ENCODE peak calls at places on chromosomes 6 and 20, in ten cellular contexts. X, T, A, C, S, D, Q, G, K and V are unnamed samples.

GRCh38 chr6:154232013-154232920 is 124.3 kb downstream of the IPCEF1 start:
- DNase-seq in Q (no peak), D (no peak), S (peak; percentile 62), X (peak; percentile 12), T (no peak), G (no peak), A (no peak), C (no peak), K (peak; percentile 39), V (no peak)

GRCh38 chr6:158021376-158021775 is 39.7 kb downstream of the SYNJ2 start:
- DNase-seq in K (no peak), Q (no peak), X (no peak), D (no peak), C (no peak), S (no peak), T (peak; percentile 72), G (peak; percentile 5), A (no peak), V (no peak)

GRCh38 chr6:75815756-75816155 is 66.7 kb downstream of the MYO6 start:
- DNase-seq in D (no peak), S (no peak), Q (no peak), C (no peak), G (no peak), A (no peak), K (no peak), X (no peak), T (no peak), V (no peak)

GRCh38 chr6:38806271-38806670 is 91.2 kb downstream of the DNAH8 start:
- DNase-seq in G (no peak), S (no peak), X (no peak), C (no peak), T (no peak), Q (no peak), A (no peak), K (no peak), D (no peak), V (peak; percentile 25)

GRCh38 chr20:18052856-18053255 is 4.9 kb downstream of the OVOL2 start:
- DNase-seq in K (no peak), D (no peak), Q (no peak), A (no peak), C (no peak), T (no peak), G (no peak), X (peak; percentile 82), S (peak; percentile 12), V (no peak)

GRCh38 chr6:99119109-99120031 is 171.6 kb upstream of the FBXL4 start:
- DNase-seq in X (peak; percentile 65), T (no peak), Q (peak; percentile 23), C (no peak), G (no peak), K (peak; percentile 49), S (peak; percentile 56), D (no peak), A (no peak), V (peak; percentile 75)

GRCh38 chr20:25056601-25057233 is 1.2 kb downstream of the ACSS1 start:
- DNase-seq in A (peak; percentile 78), S (no peak), K (no peak), X (no peak), T (peak; percentile 94), G (peak; percentile 54), Q (no peak), C (no peak), D (peak; percentile 35), V (no peak)

GRCh38 chr20:16069416-16070010 is 503.7 kb downstream of the KIF16B start:
- DNase-seq in A (no peak), C (no peak), S (no peak), G (no peak), Q (no peak), D (no peak), T (no peak), X (no peak), K (no peak), V (no peak)

GRCh38 chr6:34602318-34603111 is 46.4 kb upstream of the SPDEF start:
- DNase-seq in X (no peak), S (peak; percentile 48), A (no peak), T (no peak), D (no peak), Q (no peak), K (no peak), G (no peak), C (no peak), V (no peak)

GRCh38 chr20:20711413-20711812 is 1.0 kb downstream of the RALGAPA2 start:
- DNase-seq in S (peak; percentile 4), K (no peak), G (no peak), T (peak; percentile 77), D (no peak), X (no peak), C (no peak), Q (no peak), A (no peak), V (no peak)

GRCh38 chr6:10338151-10338550 is 76.7 kb downstream of the TFAP2A start:
- DNase-seq in S (no peak), C (no peak), T (no peak), D (no peak), K (no peak), A (no peak), Q (no peak), X (no peak), G (no peak), V (no peak)

GRCh38 chr6:121506761-121507754 is 71.6 kb downstream of the GJA1 start:
- DNase-seq in X (peak; percentile 28), T (no peak), A (no peak), D (no peak), G (no peak), C (no peak), S (peak; percentile 80), Q (no peak), K (peak; percentile 52), V (no peak)

GRCh38 chr6:159973951-159974350 is 5.1 kb downstream of the IGF2R start:
- DNase-seq in C (no peak), X (peak; percentile 80), D (no peak), A (no peak), Q (no peak), K (peak; percentile 70), T (no peak), S (peak; percentile 85), G (no peak), V (no peak)

GRCh38 chr6:130853555-130854183 is 26.5 kb downstream of the SMLR1 start:
- DNase-seq in S (peak; percentile 14), A (no peak), K (no peak), X (no peak), D (no peak), Q (no peak), C (no peak), G (no peak), T (no peak), V (no peak)

GRCh38 chr20:18632196-18632789 is 44.4 kb downstream of the DTD1 start:
- DNase-seq in A (no peak), X (peak; percentile 63), G (peak; percentile 44), T (peak; percentile 87), K (peak; percentile 71), C (no peak), D (peak; percentile 61), S (peak; percentile 31), Q (peak; percentile 82), V (peak; percentile 86)

DNA sequence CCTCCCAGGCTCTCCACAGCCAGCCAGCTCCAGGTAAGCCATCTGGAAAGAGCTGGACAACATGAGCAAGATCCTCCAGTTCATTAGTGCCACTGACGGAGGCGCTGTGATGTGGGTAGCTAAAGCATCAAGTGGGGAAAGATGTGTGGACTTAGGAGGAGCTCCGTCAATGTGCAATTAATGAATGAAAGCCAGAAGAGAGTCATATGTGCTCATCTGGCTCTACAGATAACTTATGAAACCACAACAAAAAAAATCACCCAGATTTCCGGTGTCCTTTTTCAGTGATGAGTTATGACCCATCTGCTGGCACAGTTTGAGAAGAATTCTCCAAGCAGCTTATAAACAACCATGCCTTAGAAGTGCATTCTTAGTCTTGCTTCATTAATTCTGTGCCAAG is 311.7 kb upstream of the PLCB4 start:
- DNase-seq in G (no peak), K (peak; percentile 69), Q (no peak), S (no peak), T (no peak), A (no peak), X (peak; percentile 76), D (no peak), C (no peak), V (no peak)
- TF ChIP-seq CTCF in G (no peak), K (no peak), Q (no peak), S (no peak), T (no peak), A (no peak), X (no peak), D (no peak), C (no peak), V (no peak)

GRCh38 chr6:12603711-12604049 is 112.9 kb upstream of the PHACTR1 start:
- DNase-seq in A (no peak), K (no peak), T (no peak), Q (no peak), G (no peak), X (no peak), C (no peak), D (no peak), S (no peak), V (no peak)
- TF ChIP-seq CTCF in A (no peak), K (no peak), T (no peak), Q (no peak), G (no peak), X (no peak), C (no peak), D (peak; percentile 15), S (no peak), V (no peak)

GRCh38 chr6:116113386-116113785 is 12.5 kb downstream of the COL10A1 start:
- DNase-seq in C (no peak), A (no peak), D (no peak), Q (no peak), S (no peak), G (no peak), K (no peak), T (no peak), X (no peak), V (no peak)

GRCh38 chr6:116115781-116116180 is 10.2 kb downstream of the COL10A1 start:
- DNase-seq in C (no peak), D (no peak), X (no peak), T (no peak), G (no peak), K (peak; percentile 18), Q (no peak), A (no peak), S (no peak), V (no peak)

GRCh38 chr6:116106146-116106545 is 5.5 kb downstream of the NT5DC1 start:
- DNase-seq in G (no peak), D (no peak), C (no peak), X (no peak), Q (no peak), K (peak; percentile 34), T (no peak), S (no peak), A (no peak), V (no peak)

GRCh38 chr6:116108836-116109235 is 8.2 kb downstream of the NT5DC1 start:
- DNase-seq in K (no peak), G (no peak), Q (peak; percentile 62), T (no peak), D (no peak), S (no peak), X (no peak), C (no peak), A (no peak), V (no peak)

GRCh38 chr6:116111552-116112528 is 11.2 kb downstream of the NT5DC1 start:
- DNase-seq in Q (peak; percentile 63), D (no peak), G (no peak), S (peak; percentile 59), T (no peak), A (no peak), C (no peak), K (peak; percentile 42), X (peak; percentile 63), V (peak; percentile 66)
- TF ChIP-seq CTCF in Q (peak; percentile 92), D (peak; percentile 18), G (peak; percentile 37), S (peak; percentile 73), T (peak; percentile 47), A (no peak), C (peak; percentile 44), K (peak; percentile 58), X (peak; percentile 48), V (peak; percentile 80)

GRCh38 chr20:137668-138131 is 4.7 kb upstream of the DEFB126 start:
- DNase-seq in S (no peak), X (no peak), G (no peak), A (no peak), C (no peak), K (no peak), T (no peak), D (no peak), Q (peak; percentile 34), V (no peak)
- TF ChIP-seq CTCF in S (peak; percentile 30), X (peak; percentile 6), G (peak; percentile 7), A (no peak), C (no peak), K (peak; percentile 11), T (no peak), D (no peak), Q (peak; percentile 72), V (peak; percentile 33)